ENCODE peak calls at places on chromosome 20, in six cellular contexts. S, O, E, N, X and Y are unnamed samples. For H3K4me1, the result is how much of the 10 kb centered on the place peaks cover.

GRCh38 chr20:53879048-53879684 is 191.2 kb downstream of the BCAS1 start:
- DNase-seq in S (no peak), O (no peak), E (peak), N (no peak), X (no peak), Y (no peak)

GRCh38 chr20:31595654-31596411 is 9.3 kb upstream of the ID1 start:
- DNase-seq in S (peak), O (no peak), E (peak), N (peak), X (peak), Y (peak)

GRCh38 chr20:10877345-10877744 is 203.5 kb upstream of the JAG1 start:
- DNase-seq in S (no peak), O (no peak), E (no peak), N (no peak), X (no peak), Y (no peak)

GRCh38 chr20:35716330-35716729 is 17.1 kb downstream of the ROMO1 start:
- DNase-seq in S (no peak), O (no peak), E (no peak), N (no peak), X (no peak), Y (no peak)

GRCh38 chr20:35601021-35601973 is 14.3 kb upstream of the SPAG4 start:
- DNase-seq in S (peak), O (peak), E (peak), N (peak), X (peak), Y (peak)

GRCh38 chr20:2172305-2173175 is 70.9 kb downstream of the STK35 start:
- DNase-seq in S (peak), O (peak), E (peak), N (peak), X (no peak), Y (peak)

GRCh38 chr20:32706486-32706885 is 32.7 kb upstream of the C20orf203 start:
- DNase-seq in S (no peak), O (no peak), E (no peak), N (no peak), X (no peak), Y (no peak)

GRCh38 chr20:24993337-24994185 is 1.0 kb upstream of the APMAP start:
- DNase-seq in S (no peak), O (no peak), E (peak), N (no peak), X (no peak), Y (peak)

GRCh38 chr20:31475472-31476312 is 604 bp downstream of the REM1 start:
- DNase-seq in S (no peak), O (no peak), E (no peak), N (no peak), X (no peak), Y (no peak)

GRCh38 chr20:60055740-60056139 is 97.5 kb downstream of the CDH26 start:
- DNase-seq in S (peak), O (no peak), E (no peak), N (no peak), X (no peak), Y (no peak)

GRCh38 chr20:1912056-1912455 is 16.8 kb downstream of the SIRPA start:
- DNase-seq in S (no peak), O (no peak), E (no peak), N (no peak), X (no peak), Y (no peak)

GRCh38 chr20:41004561-41005360 is 23.9 kb upstream of the TOP1 start:
- DNase-seq in S (no peak), O (no peak), E (peak), N (no peak), X (no peak), Y (peak)

GRCh38 chr20:43919686-43920403 is 5.2 kb downstream of the TOX2 start:
- DNase-seq in S (no peak), O (no peak), E (no peak), N (no peak), X (no peak), Y (no peak)

GRCh38 chr20:61683721-61684120 is 382.0 kb downstream of the TAF4 start:
- DNase-seq in S (no peak), O (no peak), E (no peak), N (no peak), X (no peak), Y (no peak)

GRCh38 chr20:63977392-63978276 is 1.8 kb downstream of the SAMD10 start:
- DNase-seq in S (peak), O (no peak), E (peak), N (no peak), X (no peak), Y (peak)

GRCh38 chr20:19785886-19786285 is 27.8 kb downstream of the RIN2 start:
- DNase-seq in S (no peak), O (no peak), E (peak), N (no peak), X (no peak), Y (peak)

GRCh38 chr20:45268531-45268930 is 14.2 kb upstream of the SLPI start:
- DNase-seq in S (no peak), O (no peak), E (no peak), N (no peak), X (no peak), Y (no peak)

GRCh38 chr20:37763105-37763504 is 69.3 kb downstream of the CTNNBL1 start:
- DNase-seq in S (no peak), O (no peak), E (no peak), N (no peak), X (no peak), Y (no peak)

DNA sequence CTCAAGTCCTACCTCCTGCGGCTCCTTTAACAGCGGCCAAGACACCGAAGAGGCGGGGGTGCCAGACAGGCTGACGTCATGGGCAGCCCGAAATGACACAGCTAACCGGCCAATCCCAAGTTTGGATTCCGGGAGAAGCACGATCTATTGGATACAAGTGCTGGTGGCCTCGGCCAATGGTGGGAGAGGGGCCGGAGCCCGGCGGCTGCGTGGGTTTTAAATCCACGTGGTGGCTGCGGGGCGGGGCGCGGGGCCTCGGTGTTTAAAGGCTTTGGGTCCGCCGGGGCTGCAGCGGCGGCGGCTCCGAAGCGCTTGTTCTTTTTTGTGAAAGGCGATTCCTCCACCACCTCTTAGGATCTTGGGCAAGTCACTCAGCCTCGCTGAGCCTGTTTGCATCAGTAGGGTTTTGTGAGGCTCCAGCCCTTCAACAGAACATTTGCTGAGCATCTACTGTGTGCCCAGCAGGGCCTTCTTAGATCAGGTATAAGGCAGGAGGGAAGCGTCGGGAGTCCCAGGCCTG is 8.7 kb upstream of the PMEPA1 start:
- DNase-seq in S (peak), O (peak), E (peak), N (peak), X (peak), Y (peak)
- H3K18ac ChIP-seq in S (no peak), O (no peak), E (no peak), N (peak), X (no peak), Y (no peak)

DNA sequence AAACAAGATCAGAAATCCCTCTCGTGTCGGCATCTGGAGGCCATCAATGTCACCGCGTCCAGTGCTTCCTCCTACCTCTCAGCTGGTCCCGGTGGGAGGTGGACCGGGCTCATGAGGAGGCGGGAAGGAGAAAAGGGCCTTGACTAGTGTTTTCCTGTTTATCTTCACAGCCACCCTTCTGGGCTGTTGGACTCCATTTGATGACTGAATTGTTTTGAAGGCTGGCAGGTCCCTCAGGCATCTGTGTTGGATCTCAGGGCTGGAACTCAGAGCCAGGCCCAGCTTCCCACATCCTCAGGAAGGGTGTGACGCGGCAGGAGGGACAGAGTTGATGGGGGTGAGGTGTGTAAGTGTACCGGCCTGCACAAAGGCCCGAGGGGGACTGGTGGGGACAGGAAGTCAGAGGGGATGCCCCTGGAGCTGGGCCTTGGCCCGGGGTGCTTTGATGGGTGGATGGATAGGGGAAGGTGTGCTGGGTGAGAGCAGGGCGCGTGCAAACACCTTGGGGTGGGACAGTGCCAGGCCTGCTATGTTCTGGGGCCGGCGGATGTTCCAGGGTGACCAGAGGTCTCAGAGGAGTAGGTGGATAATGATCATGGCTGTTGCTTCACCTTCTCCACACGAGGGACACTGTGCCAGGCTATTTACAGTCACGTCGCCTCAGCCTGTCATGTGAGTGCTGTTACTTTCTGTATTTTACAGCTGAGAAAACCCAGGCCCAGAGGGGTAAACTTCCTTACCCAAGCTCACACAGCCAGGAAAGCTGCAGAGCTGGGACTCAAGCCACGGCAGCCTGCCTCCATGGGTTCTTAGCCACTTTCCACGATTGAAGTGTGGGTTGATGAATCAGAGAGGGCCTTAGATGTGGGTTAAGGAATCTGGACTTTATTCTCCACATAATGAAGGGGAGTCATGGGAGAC is 17.9 kb upstream of the CHMP4B start:
- DNase-seq in S (no peak), O (no peak), E (peak), N (peak), X (no peak), Y (peak)
- H3K27ac ChIP-seq in S (no peak), O (no peak), E (no peak), N (no peak), X (peak), Y (no peak)

DNA sequence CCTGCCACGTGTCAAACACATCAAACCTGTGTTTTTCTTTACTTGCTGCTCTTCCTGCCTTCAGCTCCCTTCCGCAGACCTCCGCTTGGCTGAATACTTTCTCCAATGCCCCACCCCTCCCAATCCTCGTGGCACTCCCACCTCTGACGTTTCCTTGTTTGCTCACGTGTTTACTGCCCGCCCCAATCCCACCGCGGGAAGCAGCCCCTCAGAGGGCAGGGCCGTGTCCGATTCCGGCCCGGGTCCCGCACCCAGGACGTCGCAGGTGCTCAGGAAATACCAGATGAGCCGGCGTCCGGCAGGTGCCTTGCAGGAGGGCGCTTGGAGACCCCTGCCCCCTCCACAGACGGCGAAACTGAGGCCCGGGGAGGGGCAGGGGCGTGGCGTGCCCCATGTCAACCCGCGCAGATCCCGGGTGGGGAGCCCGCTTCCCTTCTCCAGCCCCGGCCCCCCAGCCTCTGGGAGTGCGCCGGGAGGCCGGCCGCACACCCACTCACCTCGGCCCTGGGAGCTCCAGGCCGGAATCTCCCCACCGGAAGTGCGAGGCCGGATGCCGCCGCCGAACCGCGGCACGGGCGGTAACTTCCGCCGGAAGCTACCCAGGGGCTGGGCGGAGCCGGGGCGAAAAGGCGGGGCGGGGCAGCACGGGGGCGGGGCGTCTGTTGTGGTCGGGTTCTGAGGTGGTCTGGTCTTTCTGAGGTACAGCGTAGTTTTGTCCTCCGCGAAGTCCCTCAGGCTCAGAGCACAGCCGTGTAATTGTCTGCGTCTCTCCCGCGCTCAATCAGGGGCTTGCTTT is 42.3 kb downstream of the ELMO2 start:
- DNase-seq in S (peak), O (peak), E (peak), N (peak), X (peak), Y (peak)
- H3K4me1 ChIP-seq in S (under half), O (under half), E (under half), N (under half), X (under half), Y (under half)

DNA sequence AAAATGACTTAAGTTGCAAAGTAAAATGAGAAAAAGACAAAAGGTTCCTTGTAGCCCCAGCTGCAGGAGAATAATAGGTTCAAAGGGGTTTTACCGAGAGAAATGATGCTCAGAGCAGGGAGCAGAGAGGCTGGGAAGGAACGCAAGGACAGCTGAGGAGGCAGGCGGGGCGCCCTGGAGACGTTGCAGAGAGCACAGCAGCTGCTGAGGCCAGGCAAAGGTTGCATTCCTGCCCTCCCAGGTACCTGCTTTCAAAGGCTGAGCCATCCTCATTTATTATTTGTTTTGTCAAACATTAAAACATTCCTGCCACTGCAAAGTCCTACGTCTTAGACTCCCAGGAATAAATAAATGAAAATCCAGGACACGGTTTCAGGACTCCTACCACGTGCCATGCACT is 16.2 kb upstream of the VAPB start:
- DNase-seq in S (peak), O (peak), E (no peak), N (peak), X (peak), Y (no peak)
- H3K18ac ChIP-seq in S (no peak), O (no peak), E (no peak), N (no peak), X (no peak), Y (no peak)

GRCh38 chr20:4815618-4816017 is 93.9 kb downstream of the PRND start:
- DNase-seq in S (no peak), O (no peak), E (no peak), N (no peak), X (no peak), Y (no peak)

GRCh38 chr20:4812641-4813075 is 90.9 kb downstream of the PRND start:
- DNase-seq in S (no peak), O (no peak), E (no peak), N (no peak), X (no peak), Y (no peak)

GRCh38 chr20:4813076-4813838 is 91.5 kb downstream of the PRND start:
- DNase-seq in S (no peak), O (no peak), E (no peak), N (no peak), X (no peak), Y (no peak)

GRCh38 chr20:4814696-4815252 is 93.1 kb downstream of the PRND start:
- DNase-seq in S (no peak), O (no peak), E (no peak), N (no peak), X (peak), Y (no peak)

GRCh38 chr20:4813839-4814695 is 92.4 kb downstream of the PRND start:
- DNase-seq in S (no peak), O (no peak), E (no peak), N (peak), X (no peak), Y (no peak)
- H3K27ac ChIP-seq in S (no peak), O (no peak), E (no peak), N (no peak), X (no peak), Y (no peak)